ENCODE peak calls at places on chromosomes 12 and 14, in five cellular contexts. P is iPS DF 6.9, H is GM23338, V is left ventricle myocardium inferior, M is body of pancreas. N is an unnamed sample.

GRCh38 chr12:54038760-54039414 is 6.0 kb downstream of the HOXC5 start:
- DNase-seq in P (no peak), V (no peak), H (no peak), M (peak; percentile 76), N (no peak)

GRCh38 chr12:118778077-118778476 is 203.3 kb upstream of the SRRM4 start:
- DNase-seq in M (no peak), H (no peak), V (no peak), P (no peak), N (no peak)

GRCh38 chr12:91249059-91250055 is 66.7 kb upstream of the DCN start:
- DNase-seq in V (no peak), P (no peak), H (no peak), M (no peak), N (no peak)

GRCh38 chr14:29458547-29458946 is 469.1 kb downstream of the PRKD1 start:
- DNase-seq in V (no peak), M (no peak), P (no peak), H (no peak), N (no peak)

GRCh38 chr12:117334855-117335587 is 26.4 kb downstream of the NOS1 start:
- DNase-seq in M (peak; percentile 10), V (no peak), P (no peak), H (no peak), N (no peak)

GRCh38 chr14:85622106-85622505 is 92.2 kb downstream of the FLRT2 start:
- DNase-seq in P (no peak), M (no peak), H (peak; percentile 48), V (no peak), N (no peak)

GRCh38 chr14:75832621-75833297 is 149.0 kb downstream of the TGFB3 start:
- DNase-seq in V (no peak), M (peak; percentile 35), P (no peak), H (no peak), N (no peak)

GRCh38 chr12:121806556-121807308 is 2.9 kb downstream of the SETD1B start:
- DNase-seq in P (no peak), H (no peak), V (no peak), M (no peak), N (peak; percentile 53)

GRCh38 chr12:122282066-122282465 is 15.8 kb upstream of the VPS33A start:
- DNase-seq in V (no peak), M (no peak), H (peak; percentile 21), P (no peak), N (no peak)

GRCh38 chr14:60195179-60195810 is 30.1 kb upstream of the DHRS7 start:
- DNase-seq in H (peak; percentile 47), M (no peak), V (no peak), P (no peak), N (peak; percentile 13)

GRCh38 chr14:96956464-96957239 is 159.5 kb downstream of the VRK1 start:
- DNase-seq in P (no peak), M (no peak), V (no peak), H (peak; percentile 6), N (no peak)

GRCh38 chr12:132324841-132325732 is 4.3 kb downstream of the GALNT9 start:
- DNase-seq in H (no peak), M (no peak), V (no peak), P (no peak), N (no peak)

GRCh38 chr12:107778383-107779015 is 4.0 kb downstream of the ASCL4 start:
- DNase-seq in V (no peak), H (no peak), M (no peak), P (no peak), N (no peak)

GRCh38 chr12:49225551-49226166 is 36.8 kb upstream of the TUBA1A start:
- DNase-seq in M (no peak), V (no peak), P (no peak), H (peak; percentile 23), N (no peak)

GRCh38 chr14:70789961-70790360 is 19.4 kb downstream of the MAP3K9 start:
- DNase-seq in M (no peak), V (no peak), P (no peak), H (no peak), N (no peak)

GRCh38 chr14:104211242-104211641 is 72.9 kb downstream of the KIF26A start:
- DNase-seq in H (no peak), P (no peak), M (no peak), V (no peak), N (no peak)

GRCh38 chr12:24226745-24227350 is 277.4 kb upstream of the SOX5 start:
- DNase-seq in M (peak; percentile 7), H (no peak), V (no peak), P (no peak), N (no peak)

GRCh38 chr14:23564876-23565275 is 2.7 kb downstream of the AP1G2 start:
- DNase-seq in M (no peak), H (no peak), V (no peak), P (no peak), N (no peak)

GRCh38 chr12:105748806-105749600 is 389.8 kb downstream of the NUAK1 start:
- DNase-seq in P (no peak), H (no peak), M (peak; percentile 16), V (peak; percentile 30), N (no peak)

GRCh38 chr12:22626429-22626828 is 1.5 kb downstream of the ETNK1 start:
- DNase-seq in M (peak; percentile 12), H (no peak), P (no peak), V (no peak), N (peak; percentile 4)

GRCh38 chr12:96445743-96446655 is 43.4 kb upstream of the CFAP54 start:
- DNase-seq in H (no peak), P (no peak), V (no peak), M (peak; percentile 4), N (no peak)
- H3K4me3 ChIP-seq in H (no peak overlapping the region), P (no peak overlapping the region), V (peak overlapping the region; percentile 14), M (no peak overlapping the region), N (no peak overlapping the region)

DNA sequence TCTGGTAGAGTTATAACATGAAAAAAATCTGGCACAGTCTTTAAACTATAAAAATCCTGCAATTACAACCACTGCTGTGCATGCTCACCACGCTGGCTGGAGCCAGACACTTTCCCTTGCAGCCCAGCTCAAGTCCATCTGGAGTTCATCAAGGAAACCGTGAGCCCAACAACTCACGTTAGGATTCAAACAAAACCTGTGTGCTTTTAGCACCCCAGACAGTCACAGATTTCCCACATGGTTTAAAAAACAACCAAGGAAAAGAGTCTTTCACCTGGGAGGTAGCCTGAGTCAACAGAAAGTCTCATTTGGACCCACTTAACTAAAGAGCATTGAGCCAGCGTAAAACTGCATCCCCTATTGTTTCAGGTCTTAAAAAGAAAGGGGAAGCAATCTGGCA is 4.7 kb downstream of the LRIG3 start:
- DNase-seq in M (peak; percentile 55), V (peak; percentile 29), H (no peak), P (no peak), N (peak; percentile 13)
- H3K4me3 ChIP-seq in M (no peak overlapping the region), V (peak overlapping the region; percentile 40), H (no peak overlapping the region), P (no peak overlapping the region), N (peak overlapping the region; percentile 12)

GRCh38 chr14:51834218-51834617 is 26.2 kb upstream of the GNG2 start:
- DNase-seq in P (no peak), V (no peak), M (no peak), H (no peak), N (no peak)
- H3K4me3 ChIP-seq in P (no peak overlapping the region), V (no peak overlapping the region), M (no peak overlapping the region), H (no peak overlapping the region), N (no peak overlapping the region)

DNA sequence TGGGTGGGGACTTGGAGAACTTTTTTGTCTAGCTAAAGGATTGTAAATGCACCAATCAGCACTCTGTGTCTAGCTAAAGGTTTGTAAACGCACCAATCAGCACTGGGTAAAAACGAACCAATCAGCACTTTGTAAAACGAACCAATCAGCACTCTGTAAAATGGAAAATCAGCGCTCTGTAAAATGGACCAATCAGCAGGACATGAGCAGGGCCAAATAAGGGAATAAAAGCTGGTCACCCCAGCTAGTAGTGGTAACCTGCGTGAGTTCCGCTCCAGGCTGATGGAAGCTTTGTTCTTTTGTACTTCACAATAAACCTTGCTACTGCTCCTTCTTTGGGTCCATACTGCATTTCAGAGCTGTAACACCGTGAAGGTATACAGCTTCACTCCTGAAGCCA is 1.6 kb upstream of the ACOT2 start:
- DNase-seq in M (no peak), P (no peak), H (no peak), V (no peak), N (peak; percentile 5)
- H3K4me3 ChIP-seq in M (no peak overlapping the region), P (no peak overlapping the region), H (no peak overlapping the region), V (peak overlapping the region; percentile 76), N (no peak overlapping the region)

DNA sequence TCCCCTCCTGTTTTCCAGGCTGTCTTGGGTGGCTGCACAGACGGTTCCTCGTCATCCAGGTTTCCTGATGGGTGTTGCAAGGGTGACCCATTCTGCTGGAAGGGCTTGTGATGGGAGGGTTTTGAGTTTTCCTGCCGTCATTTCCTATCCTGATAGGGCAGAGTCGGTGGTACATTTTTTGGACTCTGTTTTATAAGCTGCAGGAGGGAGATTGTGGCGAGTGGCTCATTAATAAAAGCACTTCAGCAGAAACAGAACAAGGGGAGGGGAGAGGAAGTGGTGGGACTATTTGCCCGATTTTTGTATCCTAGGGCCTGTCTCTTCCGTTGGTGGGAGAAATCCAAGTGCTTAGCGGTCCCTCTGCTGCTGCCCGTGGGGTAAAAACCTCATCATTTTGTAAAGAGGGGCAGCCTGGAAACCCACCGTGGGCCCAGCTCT is 40.0 kb downstream of the TSPAN9 start:
- DNase-seq in M (no peak), V (no peak), P (no peak), H (no peak), N (no peak)
- H3K4me3 ChIP-seq in M (no peak overlapping the region), V (peak overlapping the region; percentile 26), P (no peak overlapping the region), H (no peak overlapping the region), N (no peak overlapping the region)

GRCh38 chr14:101078105-101078891 is 174.8 kb upstream of the RTL1 start:
- DNase-seq in M (no peak), V (no peak), P (no peak), H (no peak), N (no peak)

GRCh38 chr14:101075025-101075800 is 171.7 kb upstream of the RTL1 start:
- DNase-seq in H (no peak), P (no peak), M (no peak), V (no peak), N (no peak)

GRCh38 chr14:101077511-101078074 is 174.1 kb upstream of the RTL1 start:
- DNase-seq in V (no peak), M (no peak), H (peak; percentile 82), P (no peak), N (peak; percentile 95)

GRCh38 chr14:101075801-101076413 is 172.4 kb upstream of the RTL1 start:
- DNase-seq in H (no peak), P (no peak), V (no peak), M (no peak), N (no peak)

GRCh38 chr14:101076451-101077220 is 173.1 kb upstream of the RTL1 start:
- DNase-seq in V (no peak), M (no peak), H (no peak), P (no peak), N (no peak)
- H3K4me3 ChIP-seq in V (no peak overlapping the region), M (no peak overlapping the region), H (peak overlapping the region; percentile 63), P (no peak overlapping the region), N (peak overlapping the region; percentile 37)

DNA sequence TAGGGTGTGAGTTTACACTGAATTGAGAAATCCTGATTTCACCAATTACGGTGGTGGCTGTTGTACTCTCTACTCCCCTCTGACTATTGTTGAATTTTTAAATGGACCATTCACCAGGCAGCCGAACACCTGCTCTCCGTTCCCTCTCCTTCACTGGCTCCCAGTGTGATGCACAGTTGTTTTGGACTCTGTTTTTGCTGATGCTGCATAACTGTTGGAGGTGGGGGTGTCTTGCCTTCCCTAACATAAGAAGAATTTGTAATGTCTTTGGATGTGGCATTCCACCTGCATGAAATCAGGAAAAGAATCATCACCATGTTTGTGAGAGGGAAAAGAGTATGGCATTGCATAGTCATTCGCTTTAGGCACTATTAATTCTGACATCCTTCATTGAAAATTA is 341.3 kb downstream of the SNAPC1 start:
- DNase-seq in V (no peak), H (no peak), P (no peak), M (no peak), N (no peak)
- H3K4me3 ChIP-seq in V (no peak overlapping the region), H (no peak overlapping the region), P (no peak overlapping the region), M (no peak overlapping the region), N (no peak overlapping the region)